ENCODE peak calls at places on chromosomes 2 and 18, in five cellular contexts. J is neuronal stem cell, S is kidney, B is astrocyte, X is HCT116. N is an unnamed sample. For H3K4me1, the result is how much of the 10 kb centered on the place peaks cover.

GRCh38 chr18:35178260-35178659 is 62.6 kb upstream of the ZNF397 start:
- DNase-seq in J (no peak), S (no peak), B (peak), X (no peak), N (no peak)

GRCh38 chr2:206230060-206230890 is 44.2 kb upstream of the ZDBF2 start:
- DNase-seq in J (peak), S (no peak), B (no peak), X (peak), N (peak)

GRCh38 chr2:43312751-43313641 is 86.6 kb upstream of the ZFP36L2 start:
- DNase-seq in J (no peak), S (peak), B (peak), X (no peak), N (no peak)

GRCh38 chr2:15170068-15170775 is 390.9 kb downstream of the NBAS start:
- DNase-seq in J (no peak), S (peak), B (peak), X (no peak), N (no peak)

GRCh38 chr18:11411021-11411420 is 198.4 kb upstream of the SLC35G4 start:
- DNase-seq in J (no peak), S (no peak), B (no peak), X (no peak), N (no peak)

GRCh38 chr2:213288913-213289700 is 4.8 kb downstream of the SPAG16 start:
- DNase-seq in J (no peak), S (no peak), B (peak), X (no peak), N (no peak)

GRCh38 chr2:67503066-67503795 is 106.1 kb downstream of the ETAA1 start:
- DNase-seq in J (no peak), S (no peak), B (peak), X (no peak), N (no peak)

GRCh38 chr18:49768051-49768391 is 45.3 kb downstream of the ACAA2 start:
- DNase-seq in J (peak), S (no peak), B (peak), X (peak), N (peak)

GRCh38 chr2:85445316-85446295 is 27.1 kb downstream of the SH2D6 start:
- DNase-seq in J (no peak), S (peak), B (peak), X (no peak), N (no peak)

GRCh38 chr2:27545348-27546141 is 37.3 kb upstream of the ZNF512 start:
- DNase-seq in J (no peak), S (no peak), B (peak), X (no peak), N (no peak)

DNA sequence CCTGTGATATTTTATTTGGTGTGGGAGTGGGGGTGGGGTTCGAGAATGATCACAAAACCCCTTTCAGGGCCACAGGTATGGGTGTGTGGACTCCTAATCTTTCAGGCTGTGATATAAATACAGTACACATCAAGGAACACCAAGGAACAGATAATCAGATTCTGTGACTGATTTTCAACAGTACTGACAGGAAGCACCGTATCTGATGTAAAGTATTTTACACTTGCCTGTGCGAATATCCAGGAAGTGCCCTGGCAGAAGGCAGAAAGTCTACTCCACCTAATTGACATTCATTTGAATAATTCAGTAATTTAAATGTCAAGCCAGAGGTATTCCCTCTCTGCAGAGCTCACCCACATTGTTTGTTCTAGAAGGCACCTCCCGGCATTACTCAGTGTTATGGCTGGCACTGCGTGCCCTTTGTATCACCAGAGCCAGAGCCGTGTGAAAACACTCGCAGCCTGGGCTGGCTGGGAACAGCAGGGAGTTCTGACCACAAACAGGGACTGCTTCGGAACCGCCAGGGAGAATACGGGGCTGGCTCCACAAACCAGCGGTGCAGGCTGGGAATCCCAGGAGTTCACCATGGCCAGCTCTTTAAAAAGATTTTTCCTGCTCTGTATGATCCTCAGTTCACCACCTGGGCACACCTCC is 91.8 kb downstream of the ACVR1 start:
- DNase-seq in J (no peak), S (peak), B (peak), X (no peak), N (no peak)
- H3K4me3 ChIP-seq in J (no peak), S (no peak), B (peak), X (no peak), N (no peak)

GRCh38 chr2:54977149-54977548 is 73.1 kb downstream of the RTN4 start:
- DNase-seq in J (no peak), S (no peak), B (no peak), X (no peak), N (no peak)
- H3K4me1 ChIP-seq in J (under half), S (under half), B (under half), X (under half), N (under half)

DNA sequence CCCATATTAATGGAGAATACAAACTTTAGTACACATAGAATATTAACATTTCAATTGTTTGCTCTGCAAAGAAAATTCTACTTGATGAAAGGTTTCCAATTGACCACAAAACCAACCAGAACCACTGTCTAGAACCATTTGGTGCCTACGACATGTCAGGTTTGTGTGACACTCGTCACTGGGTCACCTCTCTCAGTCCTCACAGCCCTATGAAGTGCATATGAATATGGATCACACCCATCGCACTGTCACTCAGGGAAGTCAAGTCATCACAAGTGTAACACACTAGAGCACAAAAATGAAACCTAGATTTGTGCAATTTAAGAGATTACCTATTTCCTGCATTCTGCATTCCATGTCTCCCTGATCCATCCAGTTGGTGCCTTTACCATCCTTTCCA is 43.7 kb downstream of the PTPN2 start:
- DNase-seq in J (no peak), S (no peak), B (no peak), X (no peak), N (no peak)
- H3K4me3 ChIP-seq in J (no peak), S (no peak), B (no peak), X (no peak), N (no peak)

GRCh38 chr2:227783404-227784138 is 30.1 kb upstream of the CCL20 start:
- DNase-seq in J (no peak), S (no peak), B (no peak), X (no peak), N (no peak)

GRCh38 chr2:227782804-227783203 is 30.8 kb upstream of the CCL20 start:
- DNase-seq in J (no peak), S (no peak), B (no peak), X (no peak), N (no peak)

GRCh38 chr2:227780981-227781630 is 32.5 kb upstream of the CCL20 start:
- DNase-seq in J (no peak), S (no peak), B (no peak), X (no peak), N (no peak)

GRCh38 chr2:227785293-227785692 is 28.3 kb upstream of the CCL20 start:
- DNase-seq in J (no peak), S (no peak), B (no peak), X (no peak), N (no peak)

GRCh38 chr2:227781841-227782240 is 31.8 kb upstream of the CCL20 start:
- DNase-seq in J (no peak), S (no peak), B (no peak), X (no peak), N (no peak)
- H3K4me1 ChIP-seq in J (under half), S (under half), B (under half), X (under half), N (under half)